ENCODE peak calls at places on chromosome 21, in seven cellular contexts. Y is cardiac fibroblast; S is HT-29; N is stimulated activated CD4-positive, alpha-beta T cell treated with anti-CD3 and anti-CD28 coated beads, Interleukin-1b, Interleukin-23, amount 100 ng/mL, for 48 hours; H is Caki2; O is nephron progenitor cell; Q is neuronal stem cell. I is an unnamed sample.

GRCh38 chr21:22842875-22843274 is 1844.7 kb downstream of the NCAM2 start:
- DNase-seq in H (no peak), N (no peak), S (no peak), O (peak), Q (no peak), Y (no peak), I (no peak)

GRCh38 chr21:35945089-35945671 is 115.1 kb downstream of the SETD4 start:
- DNase-seq in Y (no peak), N (no peak), S (no peak), O (no peak), H (no peak), Q (no peak), I (no peak)

GRCh38 chr21:43283136-43283924 is 114.5 kb downstream of the CRYAA start:
- DNase-seq in S (no peak), Y (peak), H (no peak), N (no peak), Q (no peak), O (no peak), I (no peak)

GRCh38 chr21:42475526-42476492 is 20.2 kb downstream of the RSPH1 start:
- DNase-seq in S (no peak), Y (no peak), H (no peak), N (no peak), Q (no peak), O (no peak), I (no peak)

GRCh38 chr21:44947111-44947929 is 7.5 kb downstream of the SLX9 start:
- DNase-seq in S (no peak), H (peak), O (no peak), N (no peak), Q (no peak), Y (no peak), I (no peak)

GRCh38 chr21:44653123-44653522 is 1.3 kb downstream of the KRTAP12-4 start:
- DNase-seq in Y (no peak), H (no peak), N (no peak), S (no peak), Q (no peak), O (no peak), I (peak)

GRCh38 chr21:40153351-40153750 is 286.1 kb downstream of the PCP4 start:
- DNase-seq in S (no peak), Y (no peak), N (no peak), H (no peak), Q (no peak), O (no peak), I (no peak)

GRCh38 chr21:16509466-16509865 is 779.7 kb downstream of the USP25 start:
- DNase-seq in N (no peak), Y (no peak), Q (no peak), O (no peak), S (no peak), H (no peak), I (no peak)

GRCh38 chr21:25283720-25284119 is 323.6 kb downstream of the MRPL39 start:
- DNase-seq in H (peak), N (no peak), Y (peak), O (peak), S (peak), Q (peak), I (peak)

GRCh38 chr21:45891388-45892155 is 90.0 kb upstream of the COL6A1 start:
- DNase-seq in O (no peak), N (no peak), S (no peak), Q (no peak), Y (no peak), H (no peak), I (no peak)

GRCh38 chr21:25700741-25701140 is 34.0 kb downstream of the ATP5PF start:
- DNase-seq in Y (no peak), O (no peak), S (no peak), Q (no peak), H (no peak), N (no peak), I (no peak)